ENCODE peak calls at places on chromosome 9, in seven cellular contexts. I is pancreas, F is A673, A is aorta, Z is ovary, H is OCI-LY7, R is neuronal stem cell. W is an unnamed sample.

GRCh38 chr9:134494905-134495304 is 146.7 kb upstream of the COL5A1 start:
- DNase-seq in I (no peak), F (no peak), A (peak; percentile 61), Z (no peak), H (no peak), R (no peak), W (no peak)

GRCh38 chr9:15834541-15834940 is 281.7 kb downstream of the CCDC171 start:
- DNase-seq in I (no peak), F (peak; percentile 42), A (no peak), Z (no peak), H (peak; percentile 2), R (no peak), W (no peak)

GRCh38 chr9:35910613-35911488 is 1.6 kb downstream of the SPAAR start:
- DNase-seq in I (peak; percentile 38), F (peak; percentile 75), A (no peak), Z (no peak), H (peak; percentile 67), R (no peak), W (no peak)

GRCh38 chr9:114028646-114029045 is 49.5 kb downstream of the AMBP start:
- DNase-seq in I (no peak), F (no peak), A (no peak), Z (no peak), H (no peak), R (no peak), W (no peak)

GRCh38 chr9:97507585-97507984 is 6.1 kb downstream of the TMOD1 start:
- DNase-seq in I (no peak), F (no peak), A (no peak), Z (no peak), H (no peak), R (no peak), W (no peak)

GRCh38 chr9:68555416-68555815 is 14.7 kb upstream of the TMEM252 start:
- DNase-seq in I (no peak), F (no peak), A (no peak), Z (no peak), H (no peak), R (peak; percentile 15), W (no peak)

GRCh38 chr9:70588381-70588780 is 173.9 kb upstream of the KLF9 start:
- DNase-seq in I (no peak), F (no peak), A (no peak), Z (no peak), H (no peak), R (no peak), W (no peak)

GRCh38 chr9:100029246-100029645 is 69.6 kb downstream of the ERP44 start:
- DNase-seq in I (no peak), F (no peak), A (no peak), Z (no peak), H (no peak), R (no peak), W (no peak)

GRCh38 chr9:70949239-70949638 is 172.2 kb downstream of the TRPM3 start:
- DNase-seq in I (no peak), F (no peak), A (no peak), Z (no peak), H (peak; percentile 22), R (no peak), W (no peak)

GRCh38 chr9:115015018-115015635 is 84.7 kb upstream of the TNFSF8 start:
- DNase-seq in I (no peak), F (peak; percentile 86), A (no peak), Z (no peak), H (peak; percentile 52), R (peak; percentile 32), W (peak; percentile 33)

GRCh38 chr9:136216541-136217240 is 11.8 kb upstream of the LHX3 start:
- DNase-seq in I (peak; percentile 66), F (no peak), A (no peak), Z (no peak), H (no peak), R (no peak), W (no peak)

GRCh38 chr9:79213417-79214125 is 358.2 kb upstream of the TLE4 start:
- DNase-seq in I (no peak), F (no peak), A (no peak), Z (no peak), H (no peak), R (no peak), W (no peak)

GRCh38 chr9:36163049-36163839 is 5.9 kb upstream of the CCIN start:
- DNase-seq in I (no peak), F (no peak), A (peak; percentile 90), Z (peak; percentile 96), H (no peak), R (no peak), W (peak; percentile 96)

GRCh38 chr9:700365-701282 is 140.9 kb upstream of the DMRT1 start:
- DNase-seq in I (no peak), F (peak; percentile 73), A (no peak), Z (no peak), H (no peak), R (no peak), W (no peak)

GRCh38 chr9:93960221-93960970 is 5.2 kb upstream of the BARX1 start:
- DNase-seq in I (peak; percentile 72), F (no peak), A (peak; percentile 76), Z (no peak), H (no peak), R (no peak), W (no peak)

GRCh38 chr9:79577969-79578723 is 6.4 kb downstream of the TLE4 start:
- DNase-seq in I (no peak), F (no peak), A (no peak), Z (no peak), H (no peak), R (no peak), W (no peak)

GRCh38 chr9:94697972-94698581 is 28.4 kb upstream of the AOPEP start:
- DNase-seq in I (no peak), F (no peak), A (no peak), Z (no peak), H (no peak), R (no peak), W (peak; percentile 8)

GRCh38 chr9:135256568-135257354 is 169.3 kb downstream of the OLFM1 start:
- DNase-seq in I (peak; percentile 38), F (no peak), A (peak; percentile 49), Z (no peak), H (no peak), R (no peak), W (no peak)

GRCh38 chr9:90905079-90905478 is 103.5 kb downstream of the SYK start:
- DNase-seq in I (peak; percentile 89), F (no peak), A (no peak), Z (no peak), H (peak; percentile 55), R (no peak), W (peak; percentile 100)

GRCh38 chr9:127868278-127868903 is 9.1 kb downstream of the AK1 start:
- DNase-seq in I (no peak), F (no peak), A (no peak), Z (no peak), H (no peak), R (no peak), W (no peak)

GRCh38 chr9:132228062-132228461 is 66.2 kb downstream of the NTNG2 start:
- DNase-seq in I (no peak), F (no peak), A (no peak), Z (no peak), H (no peak), R (no peak), W (no peak)

GRCh38 chr9:7879551-7880245 is 80.1 kb upstream of the DMAC1 start:
- DNase-seq in I (no peak), F (no peak), A (no peak), Z (no peak), H (peak; percentile 55), R (peak; percentile 42), W (peak; percentile 2)

GRCh38 chr9:126915281-126915816 is 767 bp downstream of the RALGPS1 start:
- DNase-seq in I (peak; percentile 96), F (no peak), A (peak; percentile 79), Z (peak; percentile 58), H (peak; percentile 61), R (peak; percentile 17), W (peak; percentile 94)

GRCh38 chr9:131162886-131163285 is 37.5 kb downstream of the NUP214 start:
- DNase-seq in I (no peak), F (no peak), A (no peak), Z (no peak), H (no peak), R (no peak), W (no peak)
- H3K36me3 ChIP-seq in I (no peaks in the 10 kb centered on the region), F (peaks cover 63% of the 10 kb centered on the region), A (peaks cover 11% of the 10 kb centered on the region), Z (no peaks in the 10 kb centered on the region), H (peaks cover 86% of the 10 kb centered on the region), R (peaks cover 99% of the 10 kb centered on the region), W (peaks cover 33% of the 10 kb centered on the region)

DNA sequence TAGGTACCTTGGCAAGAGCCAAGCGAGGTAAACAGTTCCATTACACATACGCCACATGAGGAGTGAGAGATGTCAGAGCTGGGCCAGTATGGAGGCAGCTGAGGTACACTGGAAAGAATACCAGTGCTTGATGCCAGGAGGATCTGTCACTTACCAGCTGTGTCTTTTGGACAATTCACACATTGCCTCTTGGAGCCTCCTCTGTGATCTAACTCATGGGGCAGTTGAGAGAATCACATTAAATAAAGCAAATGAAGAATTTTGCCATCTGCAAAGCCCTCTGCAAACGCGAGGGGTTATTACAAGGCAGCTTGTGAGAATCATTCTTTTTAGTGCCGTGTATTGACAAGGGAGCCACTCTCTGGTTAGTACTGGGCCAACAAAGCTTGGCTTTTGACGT is 429.7 kb upstream of the KLF4 start:
- DNase-seq in I (no peak), F (no peak), A (no peak), Z (no peak), H (no peak), R (no peak), W (no peak)
- H3K27ac ChIP-seq in I (no peak overlapping the region), F (no peak overlapping the region), A (no peak overlapping the region), Z (no peak overlapping the region), H (no peak overlapping the region), R (no peak overlapping the region), W (no peak overlapping the region)

DNA sequence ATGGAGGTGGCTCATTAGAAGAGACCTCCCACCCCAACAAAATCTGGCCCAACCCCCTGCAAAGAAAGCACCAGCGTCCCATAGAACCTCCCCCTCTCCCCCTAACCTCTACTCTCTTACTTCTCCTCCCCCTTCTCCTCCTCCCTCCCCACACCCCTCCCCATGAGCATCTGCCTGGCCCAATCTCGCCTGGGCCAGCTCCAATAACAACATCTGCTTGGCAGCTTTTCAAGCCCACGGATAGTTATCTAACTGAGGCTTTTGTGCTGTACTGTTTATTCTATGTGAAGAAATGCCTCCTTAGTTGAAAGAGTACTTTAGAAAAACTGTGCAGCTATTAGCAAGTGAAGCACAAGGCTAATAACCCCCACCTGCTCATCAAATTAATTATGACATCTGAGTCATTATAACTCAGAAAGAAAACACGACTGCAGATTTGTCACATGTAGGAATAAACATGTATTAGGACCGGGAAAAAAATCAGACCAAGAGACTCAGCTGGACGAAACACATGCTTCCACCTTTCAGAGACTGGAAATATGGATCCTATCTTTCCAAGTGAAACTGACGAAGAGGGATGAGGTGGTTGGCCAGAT is 42.8 kb downstream of the NFIB start:
- DNase-seq in I (no peak), F (peak; percentile 74), A (no peak), Z (peak; percentile 77), H (no peak), R (no peak), W (peak; percentile 50)
- H3K4me3 ChIP-seq in I (no peak overlapping the region), F (peak overlapping the region; percentile 16), A (no peak overlapping the region), Z (no peak overlapping the region), H (no peak overlapping the region), R (no peak overlapping the region), W (no peak overlapping the region)

GRCh38 chr9:6819112-6819511 is 61.3 kb downstream of the KDM4C start:
- DNase-seq in I (no peak), F (no peak), A (no peak), Z (no peak), H (no peak), R (no peak), W (no peak)

GRCh38 chr9:6827370-6827949 is 69.7 kb downstream of the KDM4C start:
- DNase-seq in I (no peak), F (peak; percentile 69), A (no peak), Z (no peak), H (peak; percentile 51), R (peak; percentile 72), W (no peak)

GRCh38 chr9:6818292-6818922 is 60.6 kb downstream of the KDM4C start:
- DNase-seq in I (no peak), F (no peak), A (no peak), Z (no peak), H (no peak), R (no peak), W (no peak)

GRCh38 chr9:6822696-6823095 is 64.9 kb downstream of the KDM4C start:
- DNase-seq in I (no peak), F (no peak), A (no peak), Z (no peak), H (no peak), R (no peak), W (no peak)
- H3K36me3 ChIP-seq in I (no peaks in the 10 kb centered on the region), F (no peaks in the 10 kb centered on the region), A (peaks cover 6% of the 10 kb centered on the region), Z (no peaks in the 10 kb centered on the region), H (peaks cover 17% of the 10 kb centered on the region), R (no peaks in the 10 kb centered on the region), W (peaks cover 6% of the 10 kb centered on the region)

W was measured in thyroid gland.